ENCODE peak calls at places on chromosomes 2 and 18, in four cellular contexts. G is sigmoid colon, K is K562, Y is breast epithelium. R is an unnamed sample.

GRCh38 chr2:120820263-120820884 is 84.7 kb downstream of the GLI2 start:
- DNase-seq in Y (no peak), K (no peak), G (peak), R (no peak)

GRCh38 chr2:23588788-23589187 is 203.8 kb downstream of the KLHL29 start:
- DNase-seq in Y (peak), G (peak), K (no peak), R (no peak)

GRCh38 chr2:44560352-44560751 is 198.6 kb downstream of the CAMKMT start:
- DNase-seq in K (no peak), Y (no peak), G (no peak), R (no peak)

GRCh38 chr18:5500158-5500939 is 43.4 kb downstream of the EPB41L3 start:
- DNase-seq in K (no peak), Y (no peak), G (no peak), R (no peak)

GRCh38 chr18:58570360-58571064 is 58.4 kb downstream of the ALPK2 start:
- DNase-seq in G (no peak), Y (no peak), K (no peak), R (no peak)

GRCh38 chr2:42910657-42911405 is 118.4 kb upstream of the HAAO start:
- DNase-seq in Y (no peak), K (no peak), G (no peak), R (peak)

GRCh38 chr18:48342588-48342987 is 66.6 kb downstream of the ZBTB7C start:
- DNase-seq in Y (no peak), G (no peak), K (no peak), R (no peak)

GRCh38 chr2:84782717-84783442 is 98.0 kb downstream of the TRABD2A start:
- DNase-seq in Y (no peak), G (no peak), K (no peak), R (no peak)

GRCh38 chr2:9778012-9778411 is 65.3 kb upstream of the TAF1B start:
- DNase-seq in Y (peak), K (peak), G (no peak), R (no peak)

GRCh38 chr2:111119004-111119846 is 1.5 kb upstream of the BCL2L11 start:
- DNase-seq in Y (no peak), K (no peak), G (peak), R (no peak)

GRCh38 chr2:217336694-217337093 is 476.8 kb upstream of the TNP1 start:
- DNase-seq in Y (no peak), K (no peak), G (no peak), R (no peak)

GRCh38 chr2:127609818-127610217 is 36.1 kb upstream of the GPR17 start:
- DNase-seq in G (peak), K (no peak), Y (no peak), R (no peak)

GRCh38 chr2:48471048-48471474 is 58.9 kb upstream of the STON1 start:
- DNase-seq in Y (no peak), G (no peak), K (peak), R (peak)

GRCh38 chr2:74146929-74147728 is 583 bp downstream of the BOLA3 start:
- DNase-seq in K (no peak), G (no peak), Y (no peak), R (no peak)

GRCh38 chr18:10213526-10213925 is 240.9 kb upstream of the APCDD1 start:
- DNase-seq in Y (no peak), G (no peak), K (no peak), R (no peak)

GRCh38 chr2:240420206-240420899 is 15.1 kb upstream of the GPC1 start:
- DNase-seq in G (peak), Y (no peak), K (no peak), R (no peak)

DNA sequence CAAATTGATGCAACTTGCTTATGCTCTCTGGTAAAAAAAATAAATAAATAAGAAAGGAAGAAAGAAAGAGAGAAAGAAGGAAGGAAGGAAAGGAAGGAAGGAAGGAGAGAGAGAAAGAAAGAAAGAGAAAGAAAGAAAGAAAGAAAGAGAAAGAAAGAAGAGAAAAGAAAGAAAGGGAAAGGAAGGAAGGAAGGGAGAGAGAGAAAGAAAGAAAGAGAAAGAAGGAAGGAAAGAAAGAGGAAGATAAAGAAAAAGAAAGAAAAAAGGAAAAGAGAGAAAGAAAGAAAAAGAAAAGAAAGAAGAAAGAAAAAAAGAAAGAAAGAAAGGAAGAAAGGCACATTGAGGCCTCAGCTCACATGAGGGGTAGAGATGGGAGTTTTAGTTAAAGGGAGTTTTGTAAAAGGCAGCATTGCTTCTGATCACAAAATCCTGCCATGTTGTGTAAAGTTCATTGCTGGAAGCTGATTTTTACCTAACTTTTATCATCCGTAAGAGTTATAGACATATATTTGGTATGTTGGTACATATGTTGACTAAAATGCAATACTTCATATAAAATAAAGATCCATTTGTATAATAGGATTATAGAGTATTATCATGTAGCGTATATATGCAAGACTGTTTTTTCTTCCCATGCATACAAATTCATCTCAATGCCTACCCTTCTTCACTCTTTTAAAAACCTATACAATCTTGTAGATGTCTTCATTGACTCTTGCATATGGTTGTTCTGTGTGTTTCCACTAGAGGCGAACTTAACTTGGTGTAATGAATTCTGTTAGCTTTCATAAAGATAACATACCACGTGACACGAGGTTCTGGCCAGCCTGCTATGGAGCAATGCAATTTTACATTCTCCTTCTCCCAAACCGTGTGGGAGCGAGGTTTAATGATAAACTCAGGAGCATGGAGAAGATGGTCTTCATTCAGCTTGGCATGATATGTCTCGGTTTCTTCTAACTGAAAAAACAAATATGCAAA is 32.8 kb downstream of the MYOM1 start:
- DNase-seq in G (no peak), K (peak), Y (no peak), R (no peak)
- TF ChIP-seq CTCF in G (no peak), K (peak), Y (no peak), R (no peak)

DNA sequence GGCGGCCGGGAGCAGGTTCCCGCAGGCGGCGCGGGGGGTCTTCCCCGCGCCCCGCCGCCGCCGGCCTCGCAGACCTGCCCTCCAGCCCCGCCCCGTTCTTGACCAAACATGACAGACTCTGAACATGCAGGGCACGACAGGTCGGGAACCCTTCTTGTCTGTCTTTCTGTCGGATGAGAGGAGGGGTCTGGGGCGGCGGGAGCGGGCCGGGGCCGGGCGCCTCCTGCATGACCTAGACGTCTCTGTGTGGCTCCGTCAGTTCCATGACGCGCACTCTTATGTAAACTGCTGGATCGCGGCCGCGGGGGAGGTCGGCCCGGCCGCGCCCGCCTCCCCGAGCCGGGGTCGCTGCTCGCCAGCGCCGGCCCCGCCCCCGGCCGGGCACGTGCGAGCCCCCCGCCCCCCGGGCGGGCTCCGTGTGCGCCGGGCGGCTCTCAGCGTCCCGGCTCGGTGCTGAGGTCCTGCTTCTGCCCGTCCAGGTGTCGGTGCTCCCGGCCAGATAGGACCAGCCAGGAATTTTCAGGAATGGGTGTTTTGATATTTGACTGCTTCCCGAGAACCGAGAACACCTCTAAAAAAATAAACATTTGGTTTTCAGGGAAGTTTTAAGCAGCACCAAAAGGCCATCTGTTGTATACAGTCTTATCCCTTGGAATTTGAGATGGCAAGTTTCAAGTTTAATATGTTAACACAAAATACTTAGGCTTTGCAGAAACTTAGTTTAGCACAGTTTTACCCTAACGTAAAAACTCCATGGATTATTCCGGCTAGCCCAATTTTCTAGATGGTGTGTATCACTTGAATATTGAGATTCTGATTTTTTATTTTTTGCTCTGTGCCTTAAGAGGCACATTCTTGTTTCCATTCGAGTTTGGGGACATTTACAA is 733 bp downstream of the ZC3H6 start:
- DNase-seq in K (peak), G (peak), Y (peak), R (peak)
- TF ChIP-seq POLR2AphosphoS5 in K (peak), G (peak), Y (no peak), R (no peak)

GRCh38 chr2:157261199-157261782 is 3.8 kb downstream of the GALNT5 start:
- DNase-seq in K (peak), Y (no peak), G (no peak), R (no peak)

GRCh38 chr2:157257312-157258252 is at the start of gene GALNT5:
- DNase-seq in K (peak), Y (no peak), G (no peak), R (peak)

GRCh38 chr2:157260403-157261198 is 3.1 kb downstream of the GALNT5 start:
- DNase-seq in Y (no peak), G (no peak), K (no peak), R (no peak)

GRCh38 chr2:157256621-157257020 is 884 bp upstream of the GALNT5 start:
- DNase-seq in K (no peak), Y (no peak), G (no peak), R (no peak)

DNA sequence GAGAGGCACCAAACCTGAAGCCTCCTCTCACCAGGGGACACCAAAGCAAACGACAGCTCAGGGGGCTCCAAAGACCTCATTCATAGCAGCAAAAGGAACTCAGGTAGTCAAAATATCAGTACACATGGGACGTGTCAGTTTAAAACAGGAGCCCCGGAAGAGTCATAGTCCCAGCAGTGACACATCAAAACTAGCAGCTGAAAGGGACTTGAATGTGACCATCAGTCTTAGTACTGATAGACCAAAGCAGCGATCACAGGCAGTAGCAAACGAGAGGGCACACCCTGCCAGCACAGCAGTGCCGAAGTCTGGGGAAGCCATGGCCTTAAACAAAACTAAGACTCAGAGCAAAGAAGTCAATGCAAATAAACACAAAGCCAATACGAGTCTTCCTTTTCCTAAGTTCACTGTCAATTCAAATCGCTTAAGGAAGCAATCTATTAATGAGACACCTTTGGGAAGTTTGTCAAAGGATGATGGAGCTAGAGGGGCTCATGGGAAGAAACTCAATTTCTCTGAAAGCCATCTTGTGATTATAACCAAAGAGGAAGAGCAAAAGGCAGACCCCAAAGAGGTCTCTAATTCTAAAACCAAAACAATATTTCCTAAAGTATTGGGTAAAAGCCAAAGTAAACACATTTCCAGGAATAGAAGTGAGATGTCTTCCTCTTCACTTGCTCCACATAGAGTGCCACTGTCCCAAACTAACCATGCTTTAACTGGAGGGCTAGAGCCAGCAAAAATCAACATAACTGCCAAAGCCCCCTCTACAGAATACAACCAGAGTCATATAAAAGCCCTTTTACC is 1.2 kb downstream of the GALNT5 start:
- DNase-seq in G (no peak), Y (no peak), K (peak), R (no peak)
- H3K4me3 ChIP-seq in G (no peak), Y (no peak), K (peak), R (no peak)

DNA sequence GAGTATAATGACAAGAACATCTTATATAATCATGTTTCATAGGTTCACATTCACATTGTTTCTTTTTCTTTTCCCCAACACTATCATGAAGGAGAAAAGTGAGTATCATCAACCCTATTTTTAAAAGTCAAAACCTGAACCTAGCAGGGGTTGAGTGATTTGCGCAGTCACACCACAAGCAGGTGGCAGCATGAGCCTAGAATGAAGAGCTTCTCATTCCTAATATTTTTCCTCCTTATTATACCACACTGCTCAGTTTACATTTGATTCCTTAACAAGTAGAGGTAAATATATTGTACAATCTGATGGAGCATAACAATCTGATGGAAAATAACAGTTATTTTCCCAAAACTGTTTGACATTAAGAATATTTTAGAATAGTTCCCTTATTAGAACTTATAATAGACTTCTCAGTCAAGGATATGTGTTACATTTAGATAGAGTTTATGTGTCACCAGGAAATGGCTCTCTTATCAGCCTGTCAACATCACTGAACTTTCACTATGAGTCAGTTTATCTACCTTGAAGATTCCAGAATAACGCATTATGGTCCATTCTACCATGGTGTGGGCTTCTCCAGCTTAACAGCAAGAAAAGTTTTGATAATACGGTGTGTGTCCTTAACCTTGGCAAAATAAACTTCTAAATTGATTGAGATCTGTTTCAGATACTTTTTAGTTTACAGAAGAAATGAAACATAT is 119.5 kb downstream of the NEB start:
- DNase-seq in Y (no peak), K (no peak), G (no peak), R (no peak)
- TF ChIP-seq CTCF in Y (no peak), K (peak), G (no peak), R (no peak)

DNA sequence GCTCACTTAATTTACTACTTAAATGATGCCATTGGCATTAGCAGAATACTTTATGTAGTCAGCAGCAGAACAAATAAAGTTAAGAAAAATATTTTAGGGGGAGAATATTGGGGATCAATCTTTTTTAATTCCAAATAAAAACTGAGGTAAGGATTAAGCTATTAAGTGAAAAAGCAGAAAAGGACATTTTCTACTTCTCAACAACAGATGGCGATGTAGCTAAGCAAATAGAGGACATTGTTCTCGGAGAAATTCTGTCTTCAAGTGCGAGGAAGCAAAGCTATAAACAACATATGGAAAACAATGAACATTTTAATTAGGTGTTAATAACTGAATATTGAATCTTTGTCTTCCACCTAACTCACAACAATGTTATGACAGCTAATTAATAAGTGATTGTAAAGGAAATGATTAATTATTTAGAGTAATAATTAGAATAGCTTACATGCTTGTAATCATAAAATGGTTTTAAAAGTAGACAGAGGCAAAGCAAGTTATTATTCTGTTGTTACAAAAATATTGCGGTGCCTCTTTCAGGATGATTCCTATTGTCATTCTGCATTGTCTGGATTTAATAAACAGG is 32.8 kb upstream of the CCDC93 start:
- DNase-seq in Y (no peak), G (no peak), K (peak), R (no peak)
- TF ChIP-seq POLR2AphosphoS5 in Y (no peak), G (no peak), K (no peak), R (peak)

GRCh38 chr2:105612049-105612448 is 132.7 kb upstream of the NCK2 start:
- DNase-seq in G (no peak), Y (no peak), K (no peak), R (no peak)

GRCh38 chr2:105617631-105618350 is 126.9 kb upstream of the NCK2 start:
- DNase-seq in Y (no peak), K (no peak), G (no peak), R (no peak)

GRCh38 chr2:105618351-105618659 is 126.4 kb upstream of the NCK2 start:
- DNase-seq in Y (no peak), G (no peak), K (no peak), R (no peak)

GRCh38 chr2:105611328-105611627 is 133.4 kb upstream of the NCK2 start:
- DNase-seq in Y (no peak), K (no peak), G (no peak), R (no peak)

DNA sequence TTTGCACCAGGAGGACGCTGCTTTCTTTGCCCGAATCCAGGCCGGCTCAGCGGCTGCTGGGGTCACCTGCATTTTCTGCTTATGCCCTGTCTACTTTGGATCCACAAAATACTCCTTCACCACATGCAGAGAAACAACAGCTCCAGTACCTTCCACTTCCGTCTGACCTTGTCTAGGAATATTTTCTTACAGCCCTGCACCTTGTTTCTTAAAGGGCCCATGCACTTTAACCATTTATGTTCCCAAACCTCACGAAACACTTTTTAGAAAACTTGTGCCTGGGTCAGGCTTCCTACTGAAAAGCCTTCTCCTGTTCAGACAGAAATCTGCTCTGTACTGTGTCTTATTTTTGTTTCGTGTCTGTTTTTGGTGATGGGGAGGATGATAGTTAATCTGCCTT is 129.4 kb upstream of the NCK2 start:
- DNase-seq in K (no peak), G (no peak), Y (no peak), R (no peak)
- H3K4me3 ChIP-seq in K (no peak), G (no peak), Y (no peak), R (no peak)

R was measured in prostate gland.